ENCODE peak calls at places on chromosomes 3 and 15, in five cellular contexts. K, G, P, Q and Z are unnamed samples.
A peak's percentile ranks its signal among the peaks of the same experiment; 100 is the strongest.

GRCh38 chr3:47636921-47637320 is 58.3 kb upstream of the CSPG5 start:
- ATAC-seq in K (no peak), G (no peak), P (no peak), Q (no peak), Z (no peak)

GRCh38 chr15:63244976-63245645 is 32.3 kb upstream of the APH1B start:
- ATAC-seq in K (no peak), G (no peak), P (no peak), Q (no peak), Z (no peak)

GRCh38 chr3:42830437-42831320 is 21.4 kb downstream of the ACKR2 start:
- ATAC-seq in K (no peak), G (peak; percentile 58), P (peak; percentile 92), Q (peak; percentile 76), Z (peak; percentile 53)

GRCh38 chr15:89457086-89457485 is 39.3 kb downstream of the RHCG start:
- ATAC-seq in K (peak; percentile 64), G (peak; percentile 96), P (peak; percentile 95), Q (no peak), Z (no peak)

GRCh38 chr15:78405336-78405924 is 32.6 kb upstream of the IREB2 start:
- ATAC-seq in K (peak; percentile 23), G (no peak), P (no peak), Q (no peak), Z (no peak)

GRCh38 chr3:59286791-59287531 is 237.1 kb upstream of the CFAP20DC start:
- ATAC-seq in K (no peak), G (no peak), P (no peak), Q (peak; percentile 64), Z (no peak)

GRCh38 chr15:56984681-56985515 is 66.5 kb downstream of the TCF12 start:
- ATAC-seq in K (no peak), G (no peak), P (no peak), Q (peak; percentile 83), Z (no peak)

GRCh38 chr3:13111173-13111873 is 38.1 kb upstream of the IQSEC1 start:
- ATAC-seq in K (peak; percentile 26), G (no peak), P (no peak), Q (peak; percentile 16), Z (no peak)

GRCh38 chr3:179181993-179182551 is 33.9 kb downstream of the PIK3CA start:
- ATAC-seq in K (no peak), G (peak; percentile 52), P (peak; percentile 40), Q (peak; percentile 59), Z (no peak)

GRCh38 chr3:46918634-46919033 is 41.1 kb downstream of the PTH1R start:
- ATAC-seq in K (no peak), G (no peak), P (no peak), Q (no peak), Z (no peak)

GRCh38 chr3:107680698-107681097 is 157.9 kb downstream of the BBX start:
- ATAC-seq in K (no peak), G (no peak), P (no peak), Q (peak; percentile 48), Z (no peak)

GRCh38 chr3:71703796-71704195 is 21.4 kb downstream of the EIF4E3 start:
- ATAC-seq in K (no peak), G (no peak), P (no peak), Q (no peak), Z (no peak)

GRCh38 chr3:61638721-61639120 is 77.3 kb downstream of the PTPRG start:
- ATAC-seq in K (no peak), G (no peak), P (no peak), Q (no peak), Z (no peak)

GRCh38 chr15:39184701-39185390 is 396.0 kb upstream of the THBS1 start:
- ATAC-seq in K (no peak), G (no peak), P (no peak), Q (no peak), Z (no peak)

GRCh38 chr15:78880242-78880533 is 7.5 kb downstream of the MORF4L1 start:
- ATAC-seq in K (no peak), G (no peak), P (no peak), Q (no peak), Z (no peak)

GRCh38 chr3:136543385-136543784 is 208.8 kb downstream of the STAG1 start:
- ATAC-seq in K (no peak), G (no peak), P (no peak), Q (no peak), Z (no peak)

GRCh38 chr3:37181766-37182165 is 7.4 kb upstream of the LRRFIP2 start:
- ATAC-seq in K (no peak), G (no peak), P (peak; percentile 44), Q (peak; percentile 14), Z (no peak)

GRCh38 chr3:172056416-172056815 is 17.0 kb downstream of the FNDC3B start:
- ATAC-seq in K (peak; percentile 18), G (no peak), P (no peak), Q (no peak), Z (no peak)

GRCh38 chr3:24416224-24416623 is 78.4 kb downstream of the THRB start:
- ATAC-seq in K (no peak), G (no peak), P (no peak), Q (no peak), Z (no peak)

GRCh38 chr15:39426552-39427532 is 154.0 kb upstream of the THBS1 start:
- ATAC-seq in K (peak; percentile 71), G (no peak), P (peak; percentile 60), Q (peak; percentile 84), Z (peak; percentile 71)

GRCh38 chr3:57157666-57158065 is 7.5 kb downstream of the IL17RD start:
- ATAC-seq in K (no peak), G (no peak), P (no peak), Q (no peak), Z (no peak)

GRCh38 chr3:57160046-57160730 is 5.0 kb downstream of the IL17RD start:
- ATAC-seq in K (no peak), G (no peak), P (no peak), Q (peak; percentile 62), Z (peak; percentile 26)

GRCh38 chr3:57160731-57161086 is 4.4 kb downstream of the IL17RD start:
- ATAC-seq in K (no peak), G (no peak), P (no peak), Q (no peak), Z (no peak)

GRCh38 chr3:57158316-57158715 is 6.8 kb downstream of the IL17RD start:
- ATAC-seq in K (no peak), G (no peak), P (no peak), Q (no peak), Z (no peak)

DNA sequence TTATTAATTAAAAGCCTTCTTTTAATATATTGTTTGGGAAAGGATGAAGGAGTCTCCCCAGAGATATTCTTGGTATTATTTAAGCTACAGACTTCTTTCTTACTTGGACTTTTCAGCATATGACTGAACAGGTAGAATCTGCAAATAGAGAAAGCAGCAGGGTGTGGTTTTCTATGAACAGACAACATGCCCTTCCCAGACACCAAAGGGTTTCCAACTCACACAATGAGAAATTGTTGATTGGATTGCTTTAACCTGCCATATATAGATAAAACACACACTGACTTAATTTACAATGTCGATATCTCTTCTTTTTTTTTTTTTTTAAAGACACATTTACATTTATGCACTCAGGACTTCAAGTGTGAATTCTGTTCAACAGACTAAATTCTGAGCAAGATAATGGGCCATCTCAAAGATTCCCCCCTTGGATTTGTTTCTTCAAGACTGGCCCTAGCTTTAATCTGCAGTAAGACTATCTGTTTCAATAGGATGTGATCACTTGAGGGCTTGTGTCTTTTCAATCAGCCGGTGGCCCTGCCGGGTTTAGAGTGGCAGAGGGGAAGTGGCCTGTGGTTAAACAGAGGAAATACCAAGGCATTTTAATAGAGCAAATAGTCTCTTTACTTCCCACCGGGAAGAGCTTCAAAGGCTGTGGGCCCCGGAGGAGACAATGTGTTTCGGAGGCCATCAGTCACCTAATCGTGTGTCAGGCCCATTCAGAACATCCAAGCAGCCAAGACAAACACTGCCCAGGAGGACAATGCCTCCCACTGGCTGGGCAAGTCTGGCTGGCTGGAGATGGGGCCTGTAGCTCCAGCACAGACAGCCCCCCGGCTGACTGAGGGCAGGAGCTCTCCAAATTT is 6.1 kb downstream of the IL17RD start:
- ATAC-seq in K (no peak), G (peak; percentile 89), P (no peak), Q (no peak), Z (no peak)
- TF ChIP-seq POLR2AphosphoS5 in K (no peak), G (no peak), P (no peak), Q (no peak), Z (no peak)

DNA sequence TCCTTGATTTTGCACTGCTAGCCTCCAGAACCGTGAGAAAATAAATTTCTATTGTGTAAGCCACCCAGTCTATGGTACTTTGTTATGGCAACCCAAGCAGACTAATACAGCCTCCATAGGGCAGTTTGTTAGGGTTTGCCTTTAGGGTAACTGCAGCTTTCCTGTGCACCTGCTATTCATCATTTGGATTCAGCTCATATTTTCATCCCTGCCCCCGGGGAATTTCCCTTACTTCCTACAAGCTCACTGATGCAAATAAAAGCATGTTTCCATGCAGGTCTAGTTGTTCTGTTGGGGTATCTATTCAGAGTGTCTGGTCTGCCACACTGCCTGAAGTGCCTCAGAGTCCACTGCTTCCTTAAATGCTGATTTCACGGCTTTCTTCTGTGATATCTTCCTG is 48.6 kb upstream of the ATOSA start:
- ATAC-seq in K (no peak), G (no peak), P (no peak), Q (no peak), Z (no peak)
- H3K4me1 ChIP-seq in K (no peaks in the 10 kb centered on the region), G (no peaks in the 10 kb centered on the region), P (no peaks in the 10 kb centered on the region), Q (peaks cover 16% of the 10 kb centered on the region), Z (no peaks in the 10 kb centered on the region)

GRCh38 chr3:134363381-134363755 is 10.9 kb downstream of the AMOTL2 start:
- ATAC-seq in K (no peak), G (no peak), P (no peak), Q (no peak), Z (no peak)
- TF ChIP-seq CTCF in K (no peak), G (no peak), P (no peak), Q (no peak), Z (no peak)

DNA sequence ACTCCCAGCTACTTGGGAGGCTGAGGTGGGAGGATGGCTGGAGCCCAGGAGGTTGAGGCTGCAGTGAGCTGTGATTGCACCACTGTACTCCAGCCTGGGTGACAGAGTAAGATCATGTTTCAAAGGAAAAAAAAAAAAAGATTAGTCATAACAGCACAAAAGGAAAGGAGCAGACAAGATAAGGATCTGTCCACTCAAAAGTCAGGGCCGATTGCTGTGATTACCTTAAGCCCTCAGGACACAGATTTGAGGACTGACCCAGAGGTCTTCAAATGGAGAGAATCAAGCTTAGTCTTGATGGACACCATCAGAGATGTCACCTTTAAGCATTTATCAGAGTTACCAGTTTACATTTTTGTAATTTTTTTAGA is 23.9 kb upstream of the HEG1 start:
- ATAC-seq in K (no peak), G (peak; percentile 79), P (no peak), Q (no peak), Z (no peak)
- TF ChIP-seq POLR2AphosphoS5 in K (no peak), G (no peak), P (no peak), Q (no peak), Z (no peak)

DNA sequence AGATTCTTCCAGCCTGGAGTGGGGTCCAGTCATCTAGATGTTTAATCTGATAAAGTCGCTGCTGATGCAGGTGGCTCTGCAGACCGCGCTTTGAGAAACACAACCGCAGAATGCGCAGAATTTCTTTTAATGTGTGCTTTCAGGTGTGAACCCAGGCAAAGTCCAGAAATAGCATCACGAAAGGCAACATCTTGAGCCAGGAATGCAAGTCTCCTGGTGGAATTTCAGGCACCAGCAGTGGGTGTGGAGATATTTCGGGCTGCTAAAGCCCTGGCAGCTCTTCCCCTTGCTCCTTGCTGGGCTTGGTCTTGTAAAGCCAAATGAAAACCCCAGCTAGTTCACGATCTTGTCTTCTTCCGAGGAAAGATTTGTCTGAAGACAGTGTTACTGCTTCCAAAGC is 67.3 kb upstream of the SLC25A26 start:
- ATAC-seq in K (no peak), G (no peak), P (no peak), Q (peak; percentile 46), Z (no peak)
- H3K4me1 ChIP-seq in K (no peaks in the 10 kb centered on the region), G (no peaks in the 10 kb centered on the region), P (no peaks in the 10 kb centered on the region), Q (no peaks in the 10 kb centered on the region), Z (no peaks in the 10 kb centered on the region)